ENCODE peak calls at places on chromosomes 12 and 14, in four cellular contexts. V is stimulated activated CD8-positive, alpha-beta memory T cell treated with anti-CD3 and anti-CD28 coated beads, Interleukin-7, amount 100 ng/mL, for 1 hour; S is GM13977; O is neural crest cell. L is an unnamed sample.
A peak's percentile ranks its signal among the peaks of the same experiment; 100 is the strongest.

GRCh38 chr14:104694475-104694950 is 5.1 kb downstream of the INF2 start:
- DNase-seq in V (no peak), S (no peak), O (no peak), L (no peak)

GRCh38 chr14:91283666-91284065 is 39.2 kb upstream of the GPR68 start:
- DNase-seq in V (no peak), S (no peak), O (no peak), L (no peak)

GRCh38 chr14:50599700-50600444 is 39.9 kb downstream of the ATL1 start:
- DNase-seq in V (no peak), S (peak; percentile 18), O (no peak), L (no peak)

GRCh38 chr12:2578191-2578590 is 216.6 kb upstream of the FKBP4 start:
- DNase-seq in V (no peak), S (no peak), O (no peak), L (no peak)

GRCh38 chr12:81209001-81209400 is 131.1 kb downstream of the ACSS3 start:
- DNase-seq in V (no peak), S (no peak), O (no peak), L (no peak)

GRCh38 chr12:18576104-18576622 is 161.6 kb downstream of the PLCZ1 start:
- DNase-seq in V (no peak), S (no peak), O (no peak), L (no peak)

GRCh38 chr12:104011265-104011664 is 38.7 kb downstream of the GLT8D2 start:
- DNase-seq in V (no peak), S (no peak), O (no peak), L (no peak)

GRCh38 chr14:54350196-54350595 is 46.6 kb upstream of the CDKN3 start:
- DNase-seq in V (no peak), S (no peak), O (no peak), L (no peak)

GRCh38 chr14:86961106-86961716 is 1031.8 kb downstream of the GALC start:
- DNase-seq in V (no peak), S (no peak), O (no peak), L (no peak)

GRCh38 chr12:117686210-117686609 is 282.6 kb downstream of the KSR2 start:
- DNase-seq in V (no peak), S (no peak), O (no peak), L (no peak)

GRCh38 chr12:132460571-132460970 is 29.4 kb upstream of the FBRSL1 start:
- DNase-seq in V (no peak), S (no peak), O (no peak), L (no peak)

GRCh38 chr12:77104792-77105191 is 39.4 kb upstream of the E2F7 start:
- DNase-seq in V (no peak), S (no peak), O (no peak), L (no peak)

GRCh38 chr12:14716848-14717444 is 20.5 kb upstream of the GUCY2C start:
- DNase-seq in V (no peak), S (peak; percentile 59), O (peak; percentile 16), L (no peak)

GRCh38 chr14:77041837-77042557 is 13.5 kb upstream of the IRF2BPL start:
- DNase-seq in V (no peak), S (no peak), O (no peak), L (no peak)

GRCh38 chr14:60722836-60723217 is 1.3 kb downstream of the SIX4 start:
- DNase-seq in V (no peak), S (no peak), O (no peak), L (no peak)

GRCh38 chr12:106170285-106170684 is 31.5 kb upstream of the NUAK1 start:
- DNase-seq in V (no peak), S (no peak), O (no peak), L (no peak)

GRCh38 chr12:47033081-47033480 is 46.3 kb upstream of the PCED1B start:
- DNase-seq in V (no peak), S (no peak), O (no peak), L (no peak)

GRCh38 chr12:121132601-121133481 is at the start of gene P2RX7:
- DNase-seq in V (peak; percentile 6), S (peak; percentile 42), O (no peak), L (no peak)

GRCh38 chr14:96362071-96362964 is 823 bp downstream of the ATG2B start:
- DNase-seq in V (no peak), S (peak; percentile 62), O (no peak), L (no peak)

GRCh38 chr14:72518809-72519377 is 375.0 kb downstream of the DPF3 start:
- DNase-seq in V (no peak), S (peak; percentile 48), O (no peak), L (no peak)

GRCh38 chr12:100229876-100230275 is 29.3 kb downstream of the ACTR6 start:
- DNase-seq in V (no peak), S (no peak), O (no peak), L (no peak)

GRCh38 chr12:122862872-122863701 is 27.8 kb downstream of the HIP1R start:
- DNase-seq in V (no peak), S (no peak), O (no peak), L (no peak)

GRCh38 chr12:28780960-28781359 is 368.1 kb upstream of the FAR2 start:
- DNase-seq in V (no peak), S (no peak), O (no peak), L (no peak)

GRCh38 chr12:53048780-53049401 is 974 bp upstream of the TNS2 start:
- DNase-seq in V (no peak), S (no peak), O (no peak), L (no peak)

L was measured in esophagus squamous epithelium.